ENCODE peak calls at places on chromosomes 7 and 10, in eight cellular contexts. U, B, V, J, M, Y, P and F are unnamed samples.

GRCh38 chr10:74417397-74417796 is 266.4 kb downstream of the ADK start:
- DNase-seq in U (no peak), B (no peak), V (no peak), J (no peak), M (no peak), Y (no peak), P (no peak), F (no peak)

GRCh38 chr7:2483495-2483894 is 7.3 kb upstream of the GRIFIN start:
- DNase-seq in U (no peak), B (no peak), V (no peak), J (no peak), M (no peak), Y (no peak), P (no peak), F (no peak)

GRCh38 chr7:39051707-39052106 is 74.0 kb downstream of the POU6F2 start:
- DNase-seq in U (no peak), B (no peak), V (no peak), J (no peak), M (no peak), Y (no peak), P (no peak), F (no peak)

GRCh38 chr10:103232772-103233488 is 12.8 kb upstream of the RPEL1 start:
- DNase-seq in U (no peak), B (no peak), V (peak; percentile 59), J (no peak), M (peak; percentile 83), Y (no peak), P (no peak), F (no peak)

GRCh38 chr10:74821501-74821900 is 4.9 kb upstream of the KAT6B start:
- DNase-seq in U (peak; percentile 46), B (no peak), V (no peak), J (peak; percentile 83), M (no peak), Y (no peak), P (peak; percentile 73), F (no peak)

GRCh38 chr10:96683065-96683464 is 37.2 kb downstream of the PIK3AP1 start:
- DNase-seq in U (no peak), B (no peak), V (no peak), J (no peak), M (peak; percentile 84), Y (no peak), P (no peak), F (no peak)

GRCh38 chr7:112510032-112510742 is 29.4 kb downstream of the LSMEM1 start:
- DNase-seq in U (peak; percentile 5), B (no peak), V (no peak), J (no peak), M (peak; percentile 80), Y (no peak), P (no peak), F (no peak)

GRCh38 chr10:23099816-23100215 is 4.4 kb downstream of the MSRB2 start:
- DNase-seq in U (no peak), B (no peak), V (no peak), J (no peak), M (peak; percentile 7), Y (no peak), P (no peak), F (no peak)

GRCh38 chr7:141158562-141158961 is 84.7 kb downstream of the TMEM178B start:
- DNase-seq in U (peak; percentile 60), B (peak; percentile 46), V (peak; percentile 38), J (no peak), M (peak; percentile 94), Y (peak; percentile 47), P (no peak), F (no peak)

GRCh38 chr10:18097524-18097923 is 42.7 kb upstream of the CACNB2 start:
- DNase-seq in U (no peak), B (no peak), V (no peak), J (no peak), M (peak; percentile 49), Y (no peak), P (no peak), F (no peak)

GRCh38 chr7:140639366-140640053 is 1.1 kb downstream of the DENND2A start:
- DNase-seq in U (peak; percentile 42), B (no peak), V (no peak), J (no peak), M (peak; percentile 90), Y (peak; percentile 50), P (no peak), F (peak; percentile 62)

GRCh38 chr10:21514101-21514807 is 11.2 kb downstream of the SKIDA1 start:
- DNase-seq in U (no peak), B (no peak), V (no peak), J (no peak), M (no peak), Y (no peak), P (no peak), F (no peak)

GRCh38 chr10:123997486-123998196 is 95.8 kb downstream of the CHST15 start:
- DNase-seq in U (peak; percentile 75), B (peak; percentile 23), V (no peak), J (no peak), M (peak; percentile 87), Y (peak; percentile 50), P (no peak), F (peak; percentile 85)

GRCh38 chr7:51007708-51008505 is 225.2 kb upstream of the GRB10 start:
- DNase-seq in U (no peak), B (no peak), V (no peak), J (no peak), M (no peak), Y (peak; percentile 3), P (no peak), F (no peak)

GRCh38 chr7:42247301-42247700 is 10.3 kb upstream of the GLI3 start:
- DNase-seq in U (no peak), B (no peak), V (no peak), J (no peak), M (peak; percentile 74), Y (no peak), P (no peak), F (no peak)

GRCh38 chr10:99944860-99945259 is 64.9 kb downstream of the DNMBP start:
- DNase-seq in U (no peak), B (no peak), V (no peak), J (no peak), M (no peak), Y (no peak), P (no peak), F (no peak)

GRCh38 chr7:137958593-137959431 is 43.1 kb downstream of the CREB3L2 start:
- DNase-seq in U (no peak), B (no peak), V (no peak), J (no peak), M (no peak), Y (no peak), P (no peak), F (no peak)

GRCh38 chr10:118809372-118809695 is 54.6 kb upstream of the CACUL1 start:
- DNase-seq in U (no peak), B (no peak), V (no peak), J (peak; percentile 18), M (no peak), Y (no peak), P (no peak), F (no peak)

GRCh38 chr10:27138277-27138676 is 15.9 kb downstream of the YME1L1 start:
- DNase-seq in U (no peak), B (no peak), V (no peak), J (no peak), M (no peak), Y (no peak), P (no peak), F (no peak)

GRCh38 chr10:27145937-27146336 is 8.2 kb downstream of the YME1L1 start:
- DNase-seq in U (no peak), B (no peak), V (no peak), J (no peak), M (no peak), Y (no peak), P (no peak), F (no peak)

GRCh38 chr10:27147701-27148100 is 6.5 kb downstream of the YME1L1 start:
- DNase-seq in U (no peak), B (no peak), V (no peak), J (no peak), M (no peak), Y (no peak), P (no peak), F (no peak)

DNA sequence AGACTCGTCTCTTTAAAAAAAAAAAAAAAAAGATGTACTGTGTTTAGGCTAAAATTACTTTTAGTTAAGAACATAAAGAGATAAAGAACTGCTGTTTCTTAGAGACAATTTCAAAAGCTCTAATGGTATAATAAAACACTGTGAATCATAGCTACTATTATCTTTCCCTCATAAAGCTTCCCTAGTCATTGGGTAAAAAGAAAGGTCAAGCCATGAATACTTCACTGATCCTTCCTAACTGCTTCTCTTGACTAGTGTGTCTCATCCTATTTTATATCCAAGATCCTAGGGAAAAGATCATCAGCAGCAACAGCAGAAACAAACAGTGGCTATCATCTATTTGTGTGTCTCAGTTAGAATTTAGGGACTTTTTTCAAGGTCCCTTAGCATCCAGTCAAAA is 10.5 kb downstream of the YME1L1 start:
- DNase-seq in U (no peak), B (no peak), V (no peak), J (no peak), M (no peak), Y (no peak), P (no peak), F (no peak)
- H3K27ac ChIP-seq in U (no peak overlapping the region), B (no peak overlapping the region), V (no peak overlapping the region), J (no peak overlapping the region), M (no peak overlapping the region), Y (no peak overlapping the region), P (no peak overlapping the region), F (no peak overlapping the region)

GRCh38 chr10:100995171-100995570 is 4.4 kb upstream of the LZTS2 start:
- DNase-seq in U (no peak), B (no peak), V (no peak), J (no peak), M (no peak), Y (no peak), P (no peak), F (no peak)
- TF ChIP-seq POLR2A in U (no peak), B (no peak), V (no peak), J (no peak), M (no peak), Y (no peak), P (no peak), F (no peak)

GRCh38 chr10:44308935-44309334 is 76.0 kb downstream of the CXCL12 start:
- DNase-seq in U (no peak), B (no peak), V (no peak), J (no peak), M (no peak), Y (no peak), P (no peak), F (no peak)

GRCh38 chr10:44306147-44306710 is 78.7 kb downstream of the CXCL12 start:
- DNase-seq in U (no peak), B (no peak), V (no peak), J (no peak), M (peak; percentile 85), Y (no peak), P (no peak), F (no peak)

GRCh38 chr10:44309939-44310761 is 74.7 kb downstream of the CXCL12 start:
- DNase-seq in U (no peak), B (no peak), V (no peak), J (no peak), M (no peak), Y (no peak), P (no peak), F (no peak)

GRCh38 chr10:44307691-44308090 is 77.2 kb downstream of the CXCL12 start:
- DNase-seq in U (no peak), B (no peak), V (no peak), J (no peak), M (no peak), Y (no peak), P (no peak), F (no peak)

GRCh38 chr10:44306762-44307161 is 78.1 kb downstream of the CXCL12 start:
- DNase-seq in U (peak; percentile 40), B (no peak), V (peak; percentile 4), J (no peak), M (no peak), Y (no peak), P (no peak), F (no peak)
- H3K27ac ChIP-seq in U (no peak overlapping the region), B (no peak overlapping the region), V (no peak overlapping the region), J (no peak overlapping the region), M (no peak overlapping the region), Y (no peak overlapping the region), P (no peak overlapping the region), F (no peak overlapping the region)

GRCh38 chr7:5494683-5495561 is 71.3 kb upstream of the TNRC18 start:
- DNase-seq in U (peak; percentile 81), B (peak; percentile 70), V (peak; percentile 48), J (peak; percentile 77), M (peak; percentile 69), Y (peak; percentile 68), P (peak; percentile 82), F (peak; percentile 94)
- TF ChIP-seq POLR2A in U (no peak), B (no peak), V (no peak), J (no peak), M (peak; percentile 44), Y (no peak), P (no peak), F (no peak)